ENCODE peak calls at places on chromosomes 13 and 19, in seven cellular contexts. Z is HCT116, H is HepG2, V is K562, N is H1, U is SK-N-SH, T is GM12878. M is an unnamed sample.

GRCh38 chr13:28819748-28820098 is 416 bp upstream of the MTUS2 start:
- DNase-seq in Z (no peak), T (no peak), U (peak), H (peak), N (no peak), V (peak), M (peak)

GRCh38 chr13:87128006-87128405 is 543.2 kb upstream of the SLITRK5 start:
- DNase-seq in T (no peak), U (no peak), N (peak), H (no peak), V (no peak), Z (no peak), M (no peak)

GRCh38 chr13:77860621-77861020 is 58.0 kb downstream of the EDNRB start:
- DNase-seq in T (no peak), V (no peak), Z (no peak), H (no peak), N (no peak), U (no peak), M (no peak)

GRCh38 chr19:1069009-1069779 is 2.2 kb downstream of the ARHGAP45 start:
- DNase-seq in U (no peak), N (no peak), H (no peak), T (no peak), Z (no peak), V (no peak), M (no peak)

GRCh38 chr19:18967358-18968146 is 26.5 kb upstream of the HOMER3 start:
- DNase-seq in U (no peak), Z (no peak), T (no peak), H (no peak), N (no peak), V (no peak), M (peak)

GRCh38 chr19:6551607-6552450 is 21.0 kb downstream of the TNFSF9 start:
- DNase-seq in N (no peak), U (peak), T (no peak), H (peak), V (peak), Z (no peak), M (no peak)

GRCh38 chr19:56566904-56567273 is 379 bp upstream of the ZNF470 start:
- DNase-seq in T (no peak), Z (no peak), V (no peak), H (no peak), U (peak), N (no peak), M (no peak)

GRCh38 chr19:46639356-46640061 is 3.5 kb upstream of the GNG8 start:
- DNase-seq in Z (no peak), T (no peak), N (no peak), U (peak), H (no peak), V (peak), M (no peak)

GRCh38 chr13:95023405-95023804 is 277.8 kb downstream of the ABCC4 start:
- DNase-seq in V (no peak), U (no peak), T (no peak), N (no peak), H (no peak), Z (no peak), M (no peak)

GRCh38 chr13:97194473-97194872 is 27.7 kb upstream of the MBNL2 start:
- DNase-seq in N (no peak), Z (peak), T (no peak), H (no peak), U (no peak), V (peak), M (no peak)

GRCh38 chr13:76725211-76725610 is 161.0 kb downstream of the KCTD12 start:
- DNase-seq in T (no peak), N (no peak), Z (no peak), U (no peak), H (no peak), V (no peak), M (no peak)

GRCh38 chr13:113008841-113009240 is 39.8 kb downstream of the MCF2L start:
- DNase-seq in N (no peak), V (no peak), U (no peak), Z (no peak), T (no peak), H (no peak), M (no peak)
- TF ChIP-seq JUND in N (no peak), V (no peak), U (no peak), Z (no peak), T (no peak), H (no peak), M (no peak)

GRCh38 chr13:110815471-110816204 is 99.2 kb downstream of the ANKRD10 start:
- DNase-seq in H (no peak), U (no peak), V (no peak), Z (no peak), N (no peak), T (peak), M (no peak)
- TF ChIP-seq JUND in H (no peak), U (no peak), V (no peak), Z (no peak), N (no peak), T (no peak), M (no peak)

DNA sequence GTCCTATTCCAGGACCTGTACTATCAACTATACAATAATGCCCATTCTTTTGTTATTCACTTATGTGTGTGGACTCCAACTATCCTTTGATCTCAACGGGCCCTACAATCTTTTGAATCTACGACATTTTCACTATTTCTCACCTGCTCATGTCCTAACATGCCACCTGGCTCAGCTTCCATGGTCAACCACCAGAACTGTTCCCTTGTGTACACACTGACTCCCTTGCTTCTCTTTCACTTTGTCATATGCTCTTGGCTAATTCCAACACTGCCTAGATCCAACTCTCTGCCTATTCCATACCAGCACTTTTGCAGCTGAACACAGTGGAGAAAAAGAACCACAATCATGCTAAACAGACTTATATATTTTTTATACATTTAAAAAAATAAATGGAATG is 53.1 kb downstream of the MICU2 start:
- DNase-seq in V (no peak), H (peak), U (no peak), T (no peak), N (no peak), Z (no peak), M (no peak)
- TF ChIP-seq JUND in V (no peak), H (no peak), U (no peak), T (no peak), N (no peak), Z (no peak), M (no peak)

DNA sequence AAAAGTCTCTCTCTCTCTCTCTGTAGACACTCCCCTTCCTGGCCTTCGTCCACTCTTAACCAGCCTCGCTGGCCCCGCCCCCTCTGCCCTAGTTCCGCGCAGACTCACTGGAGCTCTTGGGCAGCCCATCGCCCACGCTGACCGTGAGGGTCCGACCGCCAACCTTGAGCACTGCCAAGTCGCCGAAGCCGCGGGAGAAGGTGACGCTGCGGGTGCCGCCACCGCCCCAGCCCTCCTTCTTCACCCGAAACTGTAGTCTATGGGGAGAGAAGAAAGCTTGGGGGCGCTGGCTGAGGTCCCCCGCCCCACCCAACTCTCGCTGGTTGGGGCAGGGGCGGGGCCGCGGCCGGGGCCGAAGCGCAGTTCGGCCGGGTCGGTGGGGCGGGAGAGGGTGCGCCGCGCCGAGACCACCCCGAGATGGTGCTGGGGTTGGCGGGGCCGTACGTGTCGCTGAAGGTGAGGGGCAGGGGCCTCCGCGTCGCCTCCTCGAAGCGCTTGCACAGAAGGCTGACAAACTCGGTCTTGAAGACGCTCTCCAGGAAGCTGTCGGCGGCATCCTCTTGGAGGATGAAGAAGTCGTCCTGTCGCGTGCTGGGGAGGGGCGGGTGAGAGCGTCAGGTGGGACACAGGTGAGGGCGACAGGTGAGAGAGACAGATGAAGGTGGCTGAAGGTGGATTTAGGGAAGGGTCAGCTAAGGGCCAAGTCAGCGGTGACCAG is 12.5 kb upstream of the ZNF414 start:
- DNase-seq in Z (peak), N (peak), U (peak), H (peak), T (no peak), V (peak), M (peak)
- TF ChIP-seq JUND in Z (no peak), N (no peak), U (no peak), H (no peak), T (no peak), V (no peak), M (no peak)

GRCh38 chr19:55504252-55504603 is 16.0 kb downstream of the SSC5D start:
- DNase-seq in H (no peak), T (no peak), U (no peak), N (no peak), Z (no peak), V (no peak), M (no peak)
- TF ChIP-seq JUND in H (no peak), T (no peak), U (no peak), N (no peak), Z (no peak), V (no peak), M (no peak)

GRCh38 chr19:4303778-4304508 is 455 bp upstream of the FSD1 start:
- DNase-seq in N (no peak), Z (no peak), V (no peak), H (no peak), T (no peak), U (no peak), M (no peak)
- TF ChIP-seq JUND in N (no peak), Z (no peak), V (no peak), H (no peak), T (no peak), U (no peak), M (no peak)

DNA sequence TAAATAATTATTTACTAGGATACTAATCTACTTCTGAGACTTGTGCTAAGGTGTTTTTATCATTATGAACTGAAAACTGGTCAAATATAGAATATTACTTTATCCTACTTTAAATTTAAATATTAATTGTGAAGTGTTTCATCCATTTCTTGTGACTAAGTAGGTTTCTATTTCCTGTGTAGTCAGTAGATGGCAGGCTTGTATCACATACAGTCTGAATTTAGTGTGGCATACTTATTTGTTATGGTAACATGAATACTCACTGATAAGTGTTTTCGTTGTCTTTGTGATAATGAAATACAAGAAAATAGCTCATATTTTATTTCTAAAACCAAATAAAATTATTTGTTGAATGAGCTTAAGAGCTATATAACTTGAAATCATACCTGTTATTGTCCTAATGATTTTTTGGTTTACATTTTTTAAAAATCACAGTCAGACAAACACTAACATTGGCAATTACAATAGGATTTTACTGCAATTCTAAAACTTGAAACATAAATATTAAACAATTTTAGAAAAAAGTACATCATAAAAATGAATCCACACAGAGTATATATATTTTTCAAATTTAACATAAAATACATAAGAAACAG is 904.6 kb upstream of the PCDH20 start:
- DNase-seq in N (no peak), U (peak), T (peak), H (peak), V (no peak), Z (peak), M (peak)
- TF ChIP-seq JUND in N (no peak), U (no peak), T (no peak), H (no peak), V (no peak), Z (no peak), M (no peak)

GRCh38 chr19:48608798-48609263 is 2.3 kb downstream of the SPACA4 start:
- DNase-seq in Z (peak), N (no peak), U (peak), H (peak), V (peak), T (no peak), M (peak)
- TF ChIP-seq JUND in Z (no peak), N (no peak), U (no peak), H (no peak), V (no peak), T (no peak), M (no peak)

DNA sequence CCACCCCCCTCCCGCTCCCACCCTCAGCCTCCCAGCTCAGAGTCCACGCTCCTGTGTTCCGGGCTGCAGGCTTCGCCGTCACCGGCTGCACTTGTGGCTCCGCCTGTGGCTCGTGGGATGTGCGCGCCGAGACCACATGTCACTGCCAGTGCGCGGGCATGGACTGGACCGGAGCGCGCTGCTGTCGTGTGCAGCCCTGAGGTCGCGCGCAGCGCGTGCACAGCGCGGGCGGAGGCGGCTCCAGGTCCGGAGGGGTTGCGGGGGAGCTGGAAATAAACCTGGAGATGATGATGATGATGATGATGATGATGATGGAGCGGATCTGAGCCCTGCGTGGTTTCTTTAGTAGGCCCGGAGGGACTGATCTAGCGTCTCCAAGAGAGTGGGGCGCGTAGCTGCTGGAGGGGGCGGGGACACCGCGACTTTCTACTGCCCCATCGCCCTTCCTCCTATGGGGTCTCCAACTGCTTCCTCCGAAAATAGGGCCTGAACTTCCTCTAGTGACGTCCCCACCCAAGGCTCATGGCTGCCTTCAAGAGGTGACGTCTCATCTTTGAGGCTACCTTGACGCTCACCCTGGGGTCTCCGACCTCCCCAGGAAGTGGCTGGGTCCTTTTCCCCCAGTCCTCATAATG is 1.4 kb downstream of the RETN start:
- DNase-seq in V (no peak), U (no peak), N (no peak), T (no peak), H (no peak), Z (no peak), M (no peak)
- TF ChIP-seq JUND in V (no peak), U (no peak), N (no peak), T (no peak), H (no peak), Z (no peak), M (no peak)

DNA sequence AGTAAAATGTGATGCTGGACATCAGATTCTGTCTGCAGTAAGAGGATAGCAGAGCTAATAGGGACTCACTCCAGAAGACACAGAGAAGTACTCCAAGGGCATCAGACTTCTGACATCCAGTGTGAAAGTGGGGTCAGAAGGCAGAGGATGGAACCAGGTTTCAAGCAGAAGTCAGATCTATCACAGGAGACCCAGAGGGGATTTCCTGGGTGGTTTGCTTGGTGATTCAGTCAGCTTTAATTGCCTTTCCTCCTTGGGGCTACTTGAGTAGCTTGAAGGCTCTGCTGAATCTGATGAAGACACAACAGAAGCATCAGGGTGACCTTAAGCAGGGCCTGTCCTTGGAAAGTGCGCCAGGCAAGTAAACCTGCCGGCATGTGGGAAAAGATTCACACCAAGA is 300.6 kb downstream of the COG6 start:
- DNase-seq in U (no peak), H (no peak), V (no peak), Z (no peak), N (no peak), T (peak), M (no peak)
- TF ChIP-seq JUND in U (no peak), H (no peak), V (no peak), Z (no peak), N (no peak), T (no peak), M (no peak)